ENCODE peak calls at places on chromosomes 1 and 21, in six cellular contexts. One of them, this sample, is unnamed.
A peak's percentile ranks its signal among the peaks of the same experiment; 100 is the strongest.

GRCh38 chr21:41706678-41707077 is 60.2 kb downstream of the RIPK4 start:
- DNase-seq in esophagus muscularis mucosa: no peak
- DNase-seq in transverse colon: peak; percentile 69
- DNase-seq in ovary: no peak
- DNase-seq in K562: peak; percentile 38
- DNase-seq in A549: peak; percentile 22
- DNase-seq in this sample: no peak

GRCh38 chr1:150567341-150567716 is 12.1 kb downstream of the MCL1 start:
- DNase-seq in A549: no peak
- DNase-seq in K562: no peak
- DNase-seq in transverse colon: peak; percentile 40
- DNase-seq in ovary: no peak
- DNase-seq in esophagus muscularis mucosa: no peak
- DNase-seq in this sample: no peak

GRCh38 chr1:61043010-61043820 is 39.1 kb upstream of the NFIA start:
- DNase-seq in transverse colon: peak; percentile 88
- DNase-seq in K562: no peak
- DNase-seq in ovary: peak; percentile 91
- DNase-seq in A549: peak; percentile 62
- DNase-seq in esophagus muscularis mucosa: peak; percentile 96
- DNase-seq in this sample: peak; percentile 86

GRCh38 chr1:2255420-2256369 is 27.6 kb downstream of the SKI start:
- DNase-seq in K562: no peak
- DNase-seq in transverse colon: no peak
- DNase-seq in A549: peak; percentile 81
- DNase-seq in esophagus muscularis mucosa: no peak
- DNase-seq in ovary: no peak
- DNase-seq in this sample: no peak

GRCh38 chr1:164719676-164720075 is 160.7 kb downstream of the PBX1 start:
- DNase-seq in K562: no peak
- DNase-seq in esophagus muscularis mucosa: no peak
- DNase-seq in ovary: no peak
- DNase-seq in transverse colon: no peak
- DNase-seq in A549: no peak
- DNase-seq in this sample: no peak

GRCh38 chr1:182625716-182626504 is 21.7 kb upstream of the RGS16 start:
- DNase-seq in ovary: no peak
- DNase-seq in esophagus muscularis mucosa: no peak
- DNase-seq in A549: no peak
- DNase-seq in K562: no peak
- DNase-seq in transverse colon: no peak
- DNase-seq in this sample: no peak

GRCh38 chr1:9376886-9377333 is 84.2 kb downstream of the SPSB1 start:
- DNase-seq in transverse colon: peak; percentile 58
- DNase-seq in A549: no peak
- DNase-seq in esophagus muscularis mucosa: peak; percentile 96
- DNase-seq in ovary: peak; percentile 74
- DNase-seq in K562: no peak
- DNase-seq in this sample: peak; percentile 83

GRCh38 chr1:41486053-41486891 is 1.8 kb upstream of the EDN2 start:
- DNase-seq in ovary: no peak
- DNase-seq in esophagus muscularis mucosa: no peak
- DNase-seq in K562: no peak
- DNase-seq in transverse colon: no peak
- DNase-seq in A549: peak; percentile 53
- DNase-seq in this sample: no peak

DNA sequence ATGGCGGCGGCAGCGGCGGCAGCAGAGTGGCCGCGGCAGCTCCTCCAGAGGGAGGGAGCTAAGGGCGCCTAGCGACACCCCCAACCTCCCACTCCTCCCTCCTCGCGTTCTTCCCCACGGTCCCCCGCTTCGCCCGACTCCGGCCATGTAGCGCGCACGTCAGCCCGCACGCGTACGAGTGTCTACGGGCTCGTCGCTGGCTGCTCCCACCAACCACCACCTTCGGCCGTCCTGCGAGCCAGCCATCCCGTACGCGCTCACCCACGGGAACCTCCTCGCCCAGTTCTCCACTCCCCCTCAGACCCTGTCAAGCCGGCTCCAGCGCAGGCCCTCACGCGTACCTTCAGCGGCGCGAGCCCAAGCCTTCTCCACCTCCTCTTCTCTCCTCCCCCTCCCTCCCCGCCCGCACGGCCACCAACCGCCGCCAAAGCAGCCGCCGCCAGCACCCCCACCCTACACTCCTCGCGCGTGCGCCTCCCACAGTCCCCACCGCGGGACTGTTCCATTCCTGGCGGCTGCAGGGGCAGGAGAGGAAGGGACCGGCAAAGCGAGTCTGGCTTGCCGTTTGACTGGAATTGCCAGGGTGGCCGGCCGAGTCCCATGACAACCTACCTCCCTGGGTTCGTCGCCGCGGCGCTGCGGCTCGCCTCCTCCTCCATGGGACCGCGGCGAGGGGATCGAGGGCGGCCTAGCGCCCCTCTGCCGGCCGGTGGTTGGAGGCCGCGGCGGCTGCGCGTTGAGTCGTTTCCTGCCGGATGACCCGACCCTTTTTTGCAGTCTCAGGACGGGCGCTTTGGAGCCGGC is at the start of the genes DAP3 and YY1AP1:
- DNase-seq in K562: peak; percentile 93
- DNase-seq in esophagus muscularis mucosa: peak; percentile 96
- DNase-seq in A549: peak; percentile 91
- DNase-seq in transverse colon: peak; percentile 94
- DNase-seq in ovary: peak; percentile 91
- DNase-seq in this sample: peak; percentile 84
- TF ChIP-seq EP300 in K562: no peak
- TF ChIP-seq EP300 in esophagus muscularis mucosa: no peak
- TF ChIP-seq EP300 in A549: no peak
- TF ChIP-seq EP300 in transverse colon: no peak
- TF ChIP-seq EP300 in ovary: no peak
- TF ChIP-seq EP300 in this sample: peak; percentile 92

DNA sequence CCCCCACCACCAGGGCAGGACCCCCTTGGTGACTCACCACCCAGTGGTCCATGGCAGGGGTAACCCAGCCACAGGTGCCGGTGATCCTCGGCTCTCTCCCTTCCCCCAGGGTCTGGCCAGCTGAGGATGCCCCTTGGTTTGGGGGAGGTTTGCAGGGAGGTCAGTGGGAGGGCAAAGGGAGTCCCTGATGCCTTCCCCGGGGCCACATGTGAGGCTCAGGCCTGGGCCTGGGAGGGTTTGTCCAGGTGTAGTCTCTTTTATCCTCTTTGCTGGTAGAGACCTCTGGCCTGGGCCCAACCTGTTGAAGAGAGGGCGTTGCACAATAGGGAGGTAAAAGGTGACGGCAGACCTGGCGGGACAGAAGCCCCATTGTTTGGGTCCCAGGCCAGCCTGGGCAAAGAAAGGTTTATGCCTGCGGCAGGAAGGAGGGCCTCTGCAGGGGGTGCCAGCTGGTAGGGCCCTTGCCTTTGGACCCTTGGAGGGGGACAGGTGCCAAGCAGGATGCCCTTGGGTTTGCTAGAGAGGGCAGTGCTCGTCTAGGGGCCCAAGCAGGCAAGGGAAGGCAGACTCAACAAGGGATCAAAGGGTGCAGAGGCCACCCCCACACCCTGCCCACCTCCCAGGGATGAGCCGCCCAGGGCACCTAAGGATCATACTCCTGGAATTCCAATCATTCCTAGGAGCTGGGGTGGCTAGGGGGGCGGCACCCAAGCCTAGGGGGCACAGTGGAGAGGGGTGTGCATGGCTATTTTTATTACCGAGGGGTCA is 758 bp upstream of the TINAGL1 start:
- DNase-seq in esophagus muscularis mucosa: no peak
- DNase-seq in A549: no peak
- DNase-seq in ovary: no peak
- DNase-seq in K562: peak; percentile 14
- DNase-seq in transverse colon: peak; percentile 90
- DNase-seq in this sample: no peak
- TF ChIP-seq EP300 in esophagus muscularis mucosa: no peak
- TF ChIP-seq EP300 in A549: no peak
- TF ChIP-seq EP300 in ovary: no peak
- TF ChIP-seq EP300 in K562: no peak
- TF ChIP-seq EP300 in transverse colon: no peak
- TF ChIP-seq EP300 in this sample: no peak

DNA sequence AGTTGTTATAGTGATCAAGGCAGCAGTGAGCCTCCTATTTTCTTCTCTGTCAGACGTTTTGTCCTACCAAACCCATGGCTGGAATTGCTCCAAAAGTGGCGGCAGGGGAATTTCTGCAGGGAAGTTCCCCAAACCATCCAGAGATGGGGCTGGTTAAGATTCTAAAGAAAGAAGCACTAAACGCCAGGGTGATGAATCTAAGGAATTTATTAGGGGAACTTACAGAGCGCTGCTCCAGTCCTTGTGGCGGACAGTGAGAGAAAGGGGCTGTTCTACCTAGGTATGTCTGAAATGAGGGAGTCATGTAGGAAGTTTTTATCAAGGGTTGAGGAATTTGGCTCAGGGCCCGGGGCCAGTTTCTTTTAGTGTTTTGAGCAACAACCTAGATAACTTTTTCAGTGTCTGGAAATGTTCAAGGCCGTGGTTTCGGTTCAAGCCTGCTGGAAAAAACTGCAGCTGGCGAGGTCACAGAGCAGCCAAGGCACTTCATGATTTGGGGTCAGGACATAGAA is 222.4 kb upstream of the B3GALT2 start:
- DNase-seq in esophagus muscularis mucosa: no peak
- DNase-seq in transverse colon: peak; percentile 40
- DNase-seq in A549: peak; percentile 43
- DNase-seq in K562: no peak
- DNase-seq in ovary: peak; percentile 89
- DNase-seq in this sample: peak; percentile 37
- TF ChIP-seq EP300 in esophagus muscularis mucosa: no peak
- TF ChIP-seq EP300 in transverse colon: no peak
- TF ChIP-seq EP300 in A549: no peak
- TF ChIP-seq EP300 in K562: no peak
- TF ChIP-seq EP300 in ovary: no peak
- TF ChIP-seq EP300 in this sample: no peak

GRCh38 chr1:246032111-246032551 is 474.9 kb downstream of the SMYD3 start:
- DNase-seq in K562: no peak
- DNase-seq in ovary: no peak
- DNase-seq in transverse colon: no peak
- DNase-seq in A549: no peak
- DNase-seq in esophagus muscularis mucosa: no peak
- DNase-seq in this sample: no peak
- TF ChIP-seq EP300 in K562: no peak
- TF ChIP-seq EP300 in ovary: no peak
- TF ChIP-seq EP300 in transverse colon: no peak
- TF ChIP-seq EP300 in A549: no peak
- TF ChIP-seq EP300 in esophagus muscularis mucosa: no peak
- TF ChIP-seq EP300 in this sample: no peak

GRCh38 chr1:226656601-226657277 is 82.3 kb downstream of the ITPKB start:
- DNase-seq in transverse colon: peak; percentile 58
- DNase-seq in ovary: no peak
- DNase-seq in K562: no peak
- DNase-seq in esophagus muscularis mucosa: no peak
- DNase-seq in A549: no peak
- DNase-seq in this sample: no peak
- TF ChIP-seq EP300 in transverse colon: peak; percentile 72
- TF ChIP-seq EP300 in ovary: peak; percentile 55
- TF ChIP-seq EP300 in K562: no peak
- TF ChIP-seq EP300 in esophagus muscularis mucosa: peak; percentile 71
- TF ChIP-seq EP300 in A549: no peak
- TF ChIP-seq EP300 in this sample: no peak

GRCh38 chr1:178796013-178796412 is 71.0 kb downstream of the RALGPS2 start:
- DNase-seq in esophagus muscularis mucosa: no peak
- DNase-seq in transverse colon: no peak
- DNase-seq in ovary: no peak
- DNase-seq in A549: no peak
- DNase-seq in K562: no peak
- DNase-seq in this sample: no peak

GRCh38 chr1:178797590-178797989 is 72.5 kb downstream of the RALGPS2 start:
- DNase-seq in A549: no peak
- DNase-seq in ovary: no peak
- DNase-seq in esophagus muscularis mucosa: no peak
- DNase-seq in transverse colon: no peak
- DNase-seq in K562: no peak
- DNase-seq in this sample: no peak

GRCh38 chr1:178802873-178803272 is 68.0 kb downstream of the ANGPTL1 start:
- DNase-seq in transverse colon: no peak
- DNase-seq in esophagus muscularis mucosa: no peak
- DNase-seq in A549: no peak
- DNase-seq in ovary: no peak
- DNase-seq in K562: no peak
- DNase-seq in this sample: no peak

GRCh38 chr1:178792394-178792793 is 67.3 kb downstream of the RALGPS2 start:
- DNase-seq in esophagus muscularis mucosa: no peak
- DNase-seq in transverse colon: no peak
- DNase-seq in ovary: no peak
- DNase-seq in K562: no peak
- DNase-seq in A549: no peak
- DNase-seq in this sample: no peak

DNA sequence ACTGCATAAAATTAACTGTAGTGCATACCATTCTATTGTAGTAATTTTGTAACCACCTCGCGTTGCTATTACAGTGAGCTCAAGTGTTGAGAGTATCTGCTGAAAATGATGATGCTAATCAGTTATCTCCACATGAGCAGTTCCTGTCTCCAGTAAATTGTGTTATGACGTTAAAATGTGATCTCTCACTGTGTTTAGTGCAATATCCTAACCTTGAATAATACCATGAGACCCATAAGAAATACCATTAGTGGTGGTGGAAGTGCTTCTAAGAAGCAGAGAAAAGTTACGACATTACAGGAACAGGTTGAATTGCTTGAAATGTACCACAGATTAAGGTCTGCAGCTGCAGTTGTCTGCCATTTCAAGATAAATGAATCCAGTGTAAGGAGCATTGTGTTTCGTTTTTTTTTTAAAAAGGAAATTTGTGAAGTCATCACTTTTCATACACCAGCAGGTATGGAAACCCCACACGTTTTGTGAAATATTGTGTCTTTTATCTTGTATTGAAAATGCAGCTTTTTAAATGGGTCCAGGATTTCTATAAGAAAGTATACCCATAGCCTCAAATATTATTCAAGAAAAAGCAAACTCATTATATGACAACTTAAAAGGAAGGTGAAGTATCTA is 72.5 kb downstream of the ANGPTL1 start:
- DNase-seq in K562: no peak
- DNase-seq in ovary: no peak
- DNase-seq in A549: no peak
- DNase-seq in transverse colon: no peak
- DNase-seq in esophagus muscularis mucosa: no peak
- DNase-seq in this sample: no peak
- TF ChIP-seq EP300 in K562: no peak
- TF ChIP-seq EP300 in ovary: no peak
- TF ChIP-seq EP300 in A549: no peak
- TF ChIP-seq EP300 in transverse colon: no peak
- TF ChIP-seq EP300 in esophagus muscularis mucosa: no peak
- TF ChIP-seq EP300 in this sample: no peak

GRCh38 chr1:52056937-52057231 is 789 bp downstream of the BTF3L4 start:
- DNase-seq in ovary: no peak
- DNase-seq in K562: no peak
- DNase-seq in A549: no peak
- DNase-seq in esophagus muscularis mucosa: no peak
- DNase-seq in transverse colon: no peak
- DNase-seq in this sample: no peak
- TF ChIP-seq EP300 in ovary: no peak
- TF ChIP-seq EP300 in K562: no peak
- TF ChIP-seq EP300 in A549: no peak
- TF ChIP-seq EP300 in esophagus muscularis mucosa: no peak
- TF ChIP-seq EP300 in transverse colon: no peak
- TF ChIP-seq EP300 in this sample: no peak

This sample was measured in tibial nerve.